ENCODE peak calls at places on chromosomes 5 and 9, in four cellular contexts. N, X, F and I are unnamed samples.

GRCh38 chr9:73264636-73265035 is 113.0 kb downstream of the ANXA1 start:
- DNase-seq in N (no peak), X (no peak), F (no peak), I (no peak)

GRCh38 chr5:87002485-87002884 is 265.2 kb upstream of the RASA1 start:
- DNase-seq in N (no peak), X (no peak), F (no peak), I (no peak)

GRCh38 chr5:165304193-165304820 is 1798.9 kb downstream of the MAT2B start:
- DNase-seq in N (no peak), X (no peak), F (no peak), I (no peak)

GRCh38 chr5:67211926-67212325 is 15.3 kb upstream of the CD180 start:
- DNase-seq in N (peak), X (no peak), F (no peak), I (no peak)

GRCh38 chr5:79436224-79436623 is 77.7 kb downstream of the HOMER1 start:
- DNase-seq in N (peak), X (no peak), F (no peak), I (no peak)

GRCh38 chr5:179275941-179276837 is 69.1 kb downstream of the ADAMTS2 start:
- DNase-seq in N (peak), X (no peak), F (peak), I (no peak)

GRCh38 chr5:68747077-68747420 is 346.8 kb upstream of the SLC30A5 start:
- DNase-seq in N (no peak), X (no peak), F (no peak), I (no peak)

GRCh38 chr5:31492824-31493223 is 39.1 kb downstream of the DROSHA start:
- DNase-seq in N (peak), X (no peak), F (no peak), I (no peak)

GRCh38 chr9:136059851-136060670 is 35.0 kb downstream of the NACC2 start:
- DNase-seq in N (no peak), X (no peak), F (no peak), I (no peak)

GRCh38 chr5:178309271-178310008 is 76.8 kb upstream of the PHYKPL start:
- DNase-seq in N (no peak), X (peak), F (no peak), I (no peak)

GRCh38 chr9:89527084-89527483 is 29.2 kb upstream of the SEMA4D start:
- DNase-seq in N (no peak), X (no peak), F (no peak), I (no peak)

GRCh38 chr5:28077291-28078240 is 1039.2 kb upstream of the CDH9 start:
- DNase-seq in N (no peak), X (no peak), F (no peak), I (no peak)

GRCh38 chr9:130429407-130429806 is 15.4 kb upstream of the ASS1 start:
- DNase-seq in N (no peak), X (no peak), F (no peak), I (no peak)

GRCh38 chr5:86118542-86118941 is 499.2 kb upstream of the COX7C start:
- DNase-seq in N (peak), X (no peak), F (no peak), I (peak)

GRCh38 chr5:15535938-15536337 is 36.0 kb downstream of the FBXL7 start:
- DNase-seq in N (no peak), X (no peak), F (no peak), I (no peak)

GRCh38 chr5:389197-389821 is 53.7 kb upstream of the EXOC3 start:
- DNase-seq in N (no peak), X (peak), F (peak), I (no peak)

GRCh38 chr5:3092211-3092610 is 340.7 kb upstream of the IRX2 start:
- DNase-seq in N (no peak), X (no peak), F (no peak), I (peak)

GRCh38 chr9:124813496-124814177 is 36.7 kb downstream of the OLFML2A start:
- DNase-seq in N (peak), X (no peak), F (no peak), I (no peak)

GRCh38 chr5:143135832-143136551 is 267.5 kb downstream of the NR3C1 start:
- DNase-seq in N (no peak), X (no peak), F (no peak), I (no peak)

GRCh38 chr9:88313364-88314220 is 74.7 kb upstream of the SPIN1 start:
- DNase-seq in N (peak), X (no peak), F (no peak), I (no peak)

GRCh38 chr9:115838417-115838816 is 315.2 kb upstream of the PAPPA start:
- DNase-seq in N (no peak), X (no peak), F (no peak), I (no peak)

GRCh38 chr9:111118256-111118950 is 80.1 kb upstream of the LPAR1 start:
- DNase-seq in N (no peak), X (no peak), F (peak), I (no peak)

GRCh38 chr5:75368391-75368790 is 31.4 kb downstream of the HMGCR start:
- DNase-seq in N (no peak), X (no peak), F (no peak), I (no peak)
- H3K4me3 ChIP-seq in N (no peak), X (no peak), F (no peak), I (no peak)

GRCh38 chr5:154191467-154192261 is 1.1 kb downstream of the GALNT10 start:
- DNase-seq in N (no peak), X (no peak), F (no peak), I (no peak)
- H3K4me3 ChIP-seq in N (no peak), X (peak), F (peak), I (peak)

GRCh38 chr5:10293907-10294662 is 13.6 kb downstream of the CMBL start:
- DNase-seq in N (no peak), X (no peak), F (no peak), I (no peak)
- H3K4me3 ChIP-seq in N (no peak), X (no peak), F (no peak), I (no peak)

DNA sequence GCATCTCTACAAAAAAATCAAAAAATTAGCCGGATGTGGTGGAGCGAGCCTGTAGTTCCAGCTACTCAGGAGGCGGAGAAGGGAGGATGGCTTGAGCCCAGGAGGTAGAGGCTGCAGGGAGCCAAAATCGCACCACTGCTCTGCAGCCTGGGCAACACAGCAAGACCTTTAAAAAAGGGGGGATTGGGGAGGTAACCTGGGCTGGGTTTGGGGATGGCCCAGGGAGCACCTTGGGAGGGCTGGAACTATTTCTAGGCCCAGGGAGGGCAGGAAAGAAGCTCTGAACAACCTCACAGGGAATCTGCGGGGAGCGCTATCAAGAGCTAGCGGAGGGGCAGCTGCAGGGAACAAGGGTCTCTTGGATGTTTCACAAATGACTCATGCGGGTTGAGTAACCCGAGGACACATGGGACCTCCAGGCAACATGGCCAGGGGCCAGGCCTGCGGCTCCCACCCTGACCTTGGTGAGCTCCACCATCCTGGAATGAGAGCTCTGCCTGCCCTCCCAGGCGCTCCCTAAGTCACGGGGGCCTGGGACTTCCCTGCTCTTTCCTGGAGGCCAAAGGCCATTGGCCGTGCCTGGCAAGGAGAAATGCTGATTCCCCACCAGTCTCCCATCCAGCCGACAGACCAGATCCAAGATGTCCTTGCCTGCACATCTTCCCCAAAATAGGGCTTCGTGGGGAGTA is 23.4 kb downstream of the SARDH start:
- DNase-seq in N (peak), X (no peak), F (peak), I (no peak)
- H3K4me3 ChIP-seq in N (no peak), X (no peak), F (peak), I (no peak)

GRCh38 chr5:35819656-35820055 is 37.0 kb upstream of the IL7R start:
- DNase-seq in N (no peak), X (no peak), F (no peak), I (no peak)
- H3K4me3 ChIP-seq in N (no peak), X (no peak), F (no peak), I (no peak)

DNA sequence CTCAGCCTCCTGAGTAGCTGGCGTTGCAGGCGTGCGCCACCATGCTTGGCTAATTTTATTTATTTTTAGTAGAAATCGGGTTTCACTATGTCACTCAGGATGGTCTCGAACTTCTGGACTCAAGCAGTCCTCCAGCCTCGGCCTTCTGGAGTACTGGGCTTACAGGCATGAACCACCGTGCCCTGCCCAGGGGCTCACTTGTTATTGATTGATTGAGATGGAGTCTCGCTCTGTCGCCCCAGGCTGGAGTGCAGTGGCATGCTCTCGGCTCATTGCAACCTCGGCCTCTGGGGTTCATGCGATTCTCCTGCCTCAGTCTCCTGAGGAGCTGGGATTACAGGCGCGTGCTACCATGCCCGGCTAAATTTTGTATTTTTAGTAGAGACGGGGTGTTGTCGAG is 1.6 kb downstream of the HSPA4 start:
- DNase-seq in N (no peak), X (no peak), F (no peak), I (no peak)
- H3K4me3 ChIP-seq in N (no peak), X (peak), F (peak), I (peak)

GRCh38 chr9:121216406-121216805 is 14.7 kb upstream of the RAB14 start:
- DNase-seq in N (no peak), X (no peak), F (no peak), I (no peak)
- H3K4me3 ChIP-seq in N (no peak), X (no peak), F (no peak), I (no peak)

DNA sequence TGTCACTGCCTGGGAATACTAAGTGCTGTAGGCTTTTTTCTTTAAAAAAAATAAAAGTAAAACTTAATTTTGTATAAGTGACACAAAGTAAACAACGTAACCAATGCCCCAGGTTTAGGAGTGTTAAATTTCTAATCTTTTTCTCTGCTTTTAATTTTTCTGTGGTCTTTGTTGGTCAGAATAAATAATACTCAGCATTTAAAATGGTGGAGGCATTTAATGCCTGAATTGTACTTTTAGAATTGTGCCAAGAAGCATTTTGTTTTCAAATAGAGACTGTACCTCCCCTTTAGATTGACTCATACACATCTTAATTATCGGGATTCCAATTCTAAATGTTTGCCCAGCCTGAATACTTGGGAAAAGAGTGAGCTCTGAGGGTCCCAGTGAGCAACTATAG is 1.6 kb downstream of the DMXL1 start:
- DNase-seq in N (no peak), X (no peak), F (no peak), I (no peak)
- H3K4me3 ChIP-seq in N (no peak), X (peak), F (no peak), I (no peak)